ENCODE peak calls at places on chromosomes 3 and 15, in five cellular contexts. H is H9, L is neuronal stem cell, A is mesenchymal stem cell, C is H1. M is an unnamed sample.

GRCh38 chr3:178699810-178700209 is 163.6 kb downstream of the KCNMB2 start:
- DNase-seq in H (no peak), L (no peak), A (no peak), C (no peak), M (no peak)

GRCh38 chr15:68526784-68527183 is 52.0 kb upstream of the CORO2B start:
- DNase-seq in H (no peak), L (no peak), A (no peak), C (no peak), M (no peak)

GRCh38 chr3:176352716-176353334 is 844.5 kb downstream of the TBL1XR1 start:
- DNase-seq in H (no peak), L (no peak), A (peak; percentile 12), C (no peak), M (peak; percentile 22)

GRCh38 chr15:33048255-33048654 is 146.3 kb downstream of the FMN1 start:
- DNase-seq in H (no peak), L (peak; percentile 36), A (no peak), C (no peak), M (no peak)

GRCh38 chr3:154801729-154802128 is 278.4 kb upstream of the MME start:
- DNase-seq in H (no peak), L (no peak), A (no peak), C (no peak), M (no peak)

GRCh38 chr3:79506751-79507150 is 261.0 kb downstream of the ROBO1 start:
- DNase-seq in H (no peak), L (no peak), A (no peak), C (no peak), M (no peak)

GRCh38 chr15:73375755-73376305 is 7.1 kb upstream of the HCN4 start:
- DNase-seq in H (no peak), L (no peak), A (no peak), C (no peak), M (no peak)

GRCh38 chr3:26757978-26758377 is 135.4 kb downstream of the LRRC3B start:
- DNase-seq in H (no peak), L (no peak), A (no peak), C (no peak), M (no peak)

GRCh38 chr15:42491540-42492225 is 742 bp upstream of the ZNF106 start:
- DNase-seq in H (no peak), L (no peak), A (peak; percentile 59), C (no peak), M (peak; percentile 82)

GRCh38 chr15:32853667-32854066 is 135.9 kb downstream of the GREM1 start:
- DNase-seq in H (peak; percentile 39), L (no peak), A (no peak), C (no peak), M (no peak)

GRCh38 chr3:94593531-94594150 is 530.8 kb downstream of the NSUN3 start:
- DNase-seq in H (no peak), L (no peak), A (no peak), C (no peak), M (no peak)

GRCh38 chr15:78302579-78302978 is 3.2 kb upstream of the SKIC8 start:
- DNase-seq in H (no peak), L (no peak), A (peak; percentile 43), C (no peak), M (peak; percentile 85)

GRCh38 chr15:73648027-73648295 is 14.8 kb upstream of the NPTN start:
- DNase-seq in H (no peak), L (no peak), A (no peak), C (no peak), M (no peak)

GRCh38 chr15:90883971-90884718 is at the start of gene FES:
- DNase-seq in H (peak; percentile 61), L (peak; percentile 40), A (peak; percentile 56), C (no peak), M (peak; percentile 46)

GRCh38 chr3:39192490-39193092 is at the start of gene XIRP1:
- DNase-seq in H (no peak), L (no peak), A (peak; percentile 35), C (no peak), M (peak; percentile 33)

GRCh38 chr3:49007771-49008528 is 759 bp downstream of the WDR6 start:
- DNase-seq in H (peak; percentile 94), L (peak; percentile 86), A (peak; percentile 89), C (peak; percentile 70), M (peak; percentile 71)

GRCh38 chr15:74541494-74542191 is 623 bp downstream of the ARID3B start:
- DNase-seq in H (peak; percentile 46), L (peak; percentile 31), A (peak; percentile 76), C (no peak), M (peak; percentile 78)

GRCh38 chr3:164408356-164408755 is 669.9 kb downstream of the SI start:
- DNase-seq in H (no peak), L (no peak), A (no peak), C (no peak), M (no peak)

GRCh38 chr15:89472785-89473256 is 23.6 kb downstream of the RHCG start:
- DNase-seq in H (peak; percentile 94), L (peak; percentile 79), A (peak; percentile 56), C (peak; percentile 79), M (peak; percentile 47)

GRCh38 chr3:164450276-164450905 is 627.9 kb downstream of the SI start:
- DNase-seq in H (no peak), L (no peak), A (no peak), C (no peak), M (no peak)

GRCh38 chr15:23467110-23467600 is 20.1 kb upstream of the GOLGA6L2 start:
- DNase-seq in H (no peak), L (no peak), A (peak; percentile 1), C (no peak), M (peak; percentile 11)

GRCh38 chr15:45795487-45796069 is 160.7 kb downstream of the SQOR start:
- DNase-seq in H (peak; percentile 63), L (peak; percentile 70), A (peak; percentile 23), C (peak; percentile 25), M (peak; percentile 24)

GRCh38 chr3:71583569-71584215 is at the start of gene FOXP1:
- DNase-seq in H (peak; percentile 76), L (peak; percentile 89), A (peak; percentile 70), C (no peak), M (peak; percentile 64)

GRCh38 chr3:71581451-71581980 is 2.0 kb downstream of the FOXP1 start:
- DNase-seq in H (peak; percentile 46), L (no peak), A (peak; percentile 42), C (no peak), M (no peak)

GRCh38 chr3:71580636-71581215 is 2.8 kb downstream of the FOXP1 start:
- DNase-seq in H (no peak), L (no peak), A (no peak), C (no peak), M (no peak)

GRCh38 chr3:71582612-71583568 is 638 bp downstream of the FOXP1 start:
- DNase-seq in H (peak; percentile 74), L (peak; percentile 80), A (peak; percentile 51), C (no peak), M (peak; percentile 31)

DNA sequence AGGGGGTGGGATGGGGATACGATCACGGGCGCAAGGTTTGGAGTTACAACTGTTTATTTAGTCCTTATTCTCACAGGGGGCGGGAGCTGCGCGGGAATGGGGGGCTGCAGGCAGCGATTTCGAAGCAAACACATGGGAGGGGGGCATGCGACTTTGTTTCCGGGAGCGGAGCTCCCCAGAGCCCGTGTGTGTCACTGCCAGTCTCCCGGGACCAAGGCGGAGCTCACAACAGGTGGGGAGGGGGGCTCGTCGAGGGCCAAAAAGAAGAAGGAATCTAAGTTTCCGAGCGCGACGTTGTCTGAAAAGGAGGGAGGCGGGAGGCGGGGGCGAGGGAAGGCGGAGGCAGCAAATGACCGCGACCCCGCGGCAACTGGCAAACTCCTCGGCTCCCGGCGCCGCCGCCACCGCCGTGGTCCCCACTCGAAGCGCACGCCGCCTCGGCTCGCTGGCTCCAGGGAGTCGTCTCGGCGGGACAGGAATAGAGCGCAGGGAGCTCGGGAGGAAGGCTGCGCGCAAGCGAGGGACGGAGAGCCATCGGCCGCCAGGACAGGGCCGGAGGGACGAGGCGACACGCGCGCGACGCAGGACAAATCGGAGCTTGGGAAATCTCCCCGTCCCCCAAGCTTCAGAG is 1.4 kb downstream of the FOXP1 start:
- DNase-seq in H (peak; percentile 69), L (peak; percentile 67), A (peak; percentile 46), C (no peak), M (no peak)
- H4K8ac ChIP-seq in H (no peak overlapping the region), L (peak overlapping the region; percentile 82), A (peak overlapping the region; percentile 50), C (no peak overlapping the region), M (peak overlapping the region; percentile 74)

GRCh38 chr3:194142156-194142910 is 6.4 kb downstream of the HES1 start:
- DNase-seq in H (peak; percentile 14), L (no peak), A (peak; percentile 82), C (no peak), M (no peak)
- H4K8ac ChIP-seq in H (no peak overlapping the region), L (no peak overlapping the region), A (peak overlapping the region; percentile 97), C (no peak overlapping the region), M (peak overlapping the region; percentile 52)

DNA sequence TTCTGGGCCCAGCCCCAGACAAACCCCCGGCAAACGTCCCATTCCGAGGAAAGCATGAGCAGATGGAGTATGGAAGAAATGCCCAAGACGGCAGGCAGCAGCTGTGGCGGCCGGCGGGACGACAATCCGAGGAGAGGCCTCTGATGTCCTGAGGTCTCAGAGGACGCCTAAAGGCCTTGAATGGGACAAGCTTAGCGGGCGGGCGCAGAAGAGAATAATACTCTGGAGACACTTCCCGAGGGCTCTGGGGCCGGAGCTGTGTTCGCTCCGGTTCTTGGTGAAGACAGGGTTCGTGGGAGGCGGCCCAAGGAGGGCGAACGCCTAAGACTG is 454 bp upstream of the OGG1 start:
- DNase-seq in H (no peak), L (no peak), A (no peak), C (no peak), M (no peak)
- H4K8ac ChIP-seq in H (no peak overlapping the region), L (no peak overlapping the region), A (peak overlapping the region; percentile 85), C (no peak overlapping the region), M (peak overlapping the region; percentile 70)

GRCh38 chr3:52849656-52850055 is 14.8 kb upstream of the MUSTN1 start:
- DNase-seq in H (no peak), L (no peak), A (no peak), C (no peak), M (no peak)

GRCh38 chr3:52846427-52846983 is 11.7 kb upstream of the MUSTN1 start:
- DNase-seq in H (no peak), L (no peak), A (no peak), C (no peak), M (no peak)

GRCh38 chr3:52847241-52847640 is 12.4 kb upstream of the MUSTN1 start:
- DNase-seq in H (no peak), L (no peak), A (no peak), C (no peak), M (no peak)

GRCh38 chr3:52847726-52848125 is 12.9 kb upstream of the MUSTN1 start:
- DNase-seq in H (no peak), L (no peak), A (no peak), C (no peak), M (no peak)

DNA sequence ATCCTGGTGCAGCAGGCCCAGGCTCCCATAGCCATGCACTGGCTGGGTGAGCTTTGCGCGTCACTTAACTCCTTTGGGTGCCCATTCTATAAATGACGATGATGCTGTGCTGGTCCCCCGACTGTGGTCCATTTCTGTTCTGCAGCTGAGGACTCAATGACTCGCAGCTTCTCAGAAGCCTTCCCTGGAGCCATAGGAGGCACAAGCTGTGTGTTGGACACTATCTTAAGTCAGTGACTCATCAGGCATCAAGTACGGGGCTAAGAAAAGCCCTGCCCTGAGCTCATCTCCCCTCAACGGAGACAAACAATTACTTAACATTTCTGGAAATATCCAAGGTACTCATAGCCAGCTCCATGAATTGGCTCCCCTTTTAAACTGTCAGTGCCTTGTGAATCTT is 13.8 kb upstream of the MUSTN1 start:
- DNase-seq in H (no peak), L (no peak), A (peak; percentile 80), C (no peak), M (peak; percentile 91)
- H4K8ac ChIP-seq in H (no peak overlapping the region), L (no peak overlapping the region), A (no peak overlapping the region), C (no peak overlapping the region), M (no peak overlapping the region)

GRCh38 chr3:105598047-105598796 is 231.5 kb downstream of the ALCAM start:
- DNase-seq in H (no peak), L (no peak), A (peak; percentile 75), C (no peak), M (peak; percentile 96)

GRCh38 chr3:105593315-105593714 is 226.6 kb downstream of the ALCAM start:
- DNase-seq in H (no peak), L (no peak), A (no peak), C (no peak), M (no peak)

GRCh38 chr3:105594219-105594618 is 227.5 kb downstream of the ALCAM start:
- DNase-seq in H (no peak), L (no peak), A (no peak), C (no peak), M (peak; percentile 76)
- H4K8ac ChIP-seq in H (no peak overlapping the region), L (no peak overlapping the region), A (no peak overlapping the region), C (no peak overlapping the region), M (peak overlapping the region; percentile 15)

M was measured in IMR-90.